ENCODE peak calls at places on chromosomes 1 and 21, in four cellular contexts. L is CD8-positive, alpha-beta T cell; R is GM23338; U is kidney. G is an unnamed sample. For H3K4me1, the result is how much of the 10 kb centered on the place peaks cover.

GRCh38 chr1:11787804-11788436 is 17.8 kb downstream of the MTHFR start:
- DNase-seq in U (no peak), R (peak), L (no peak), G (no peak)

GRCh38 chr1:67662884-67663283 is 22.1 kb upstream of the GADD45A start:
- DNase-seq in U (no peak), R (no peak), L (no peak), G (no peak)

GRCh38 chr1:7299329-7299799 is 471.7 kb upstream of the VAMP3 start:
- DNase-seq in R (peak), L (no peak), U (peak), G (peak)

GRCh38 chr1:81337226-81337625 is 463.5 kb upstream of the ADGRL2 start:
- DNase-seq in U (no peak), R (no peak), L (no peak), G (no peak)

GRCh38 chr1:234214129-234214910 is 158.9 kb upstream of the COA6 start:
- DNase-seq in L (no peak), R (peak), U (peak), G (no peak)

GRCh38 chr1:12475947-12476346 is 142.1 kb downstream of the DHRS3 start:
- DNase-seq in U (no peak), L (no peak), R (no peak), G (no peak)

GRCh38 chr1:84370831-84371394 is 27.4 kb upstream of the DNASE2B start:
- DNase-seq in L (no peak), U (no peak), R (no peak), G (no peak)

GRCh38 chr1:86227026-86227425 is 70.5 kb upstream of the COL24A1 start:
- DNase-seq in U (no peak), L (no peak), R (peak), G (peak)

GRCh38 chr1:44390277-44390676 is 14.8 kb upstream of the RNF220 start:
- DNase-seq in U (no peak), R (no peak), L (no peak), G (peak)

GRCh38 chr1:242468749-242469148 is 55.7 kb downstream of the PLD5 start:
- DNase-seq in R (no peak), L (no peak), U (no peak), G (no peak)

GRCh38 chr1:95072532-95073419 is at the start of gene ALG14:
- DNase-seq in L (peak), U (peak), R (peak), G (peak)

GRCh38 chr1:6125366-6125765 is 54.8 kb downstream of the CHD5 start:
- DNase-seq in R (no peak), L (no peak), U (peak), G (no peak)

GRCh38 chr1:209202826-209203439 is 380.6 kb upstream of the CAMK1G start:
- DNase-seq in U (no peak), L (no peak), R (peak), G (peak)

GRCh38 chr1:246506440-246506784 is 667 bp downstream of the SMYD3 start:
- DNase-seq in U (peak), L (no peak), R (no peak), G (no peak)

GRCh38 chr1:121516279-121516967 is 331.6 kb downstream of the SRGAP2C start:
- DNase-seq in L (peak), R (no peak), U (no peak), G (no peak)

GRCh38 chr1:109241841-109242301 is 7.5 kb upstream of the CELSR2 start:
- DNase-seq in L (no peak), R (no peak), U (no peak), G (no peak)

GRCh38 chr1:56506314-56506743 is 73.0 kb downstream of the PLPP3 start:
- DNase-seq in U (no peak), R (no peak), L (no peak), G (peak)

GRCh38 chr1:16617101-16617727 is 3.9 kb upstream of the NBPF1 start:
- DNase-seq in L (peak), R (peak), U (peak), G (no peak)

GRCh38 chr21:36613554-36613953 is 85.4 kb upstream of the SIM2 start:
- DNase-seq in R (no peak), L (no peak), U (no peak), G (no peak)

GRCh38 chr1:17579951-17580939 is 40.7 kb downstream of the ARHGEF10L start:
- DNase-seq in R (no peak), L (no peak), U (no peak), G (peak)

GRCh38 chr1:218425647-218426342 is 80.7 kb downstream of the TGFB2 start:
- DNase-seq in U (no peak), R (no peak), L (no peak), G (peak)

GRCh38 chr1:172556461-172556860 is 23.5 kb downstream of the SUCO start:
- DNase-seq in L (no peak), U (no peak), R (no peak), G (no peak)

GRCh38 chr1:71565267-71565666 is 484.4 kb upstream of the ZRANB2 start:
- DNase-seq in R (no peak), L (no peak), U (no peak), G (no peak)

GRCh38 chr1:87197156-87197555 is 131.5 kb upstream of the LMO4 start:
- DNase-seq in R (no peak), L (no peak), U (no peak), G (peak)

GRCh38 chr1:119285482-119285881 is 83.1 kb upstream of the HAO2 start:
- DNase-seq in L (no peak), U (no peak), R (no peak), G (peak)

GRCh38 chr1:160351629-160352028 is 8.4 kb downstream of the NCSTN start:
- DNase-seq in U (no peak), R (no peak), L (no peak), G (no peak)

GRCh38 chr1:176559474-176560390 is 96.8 kb downstream of the PAPPA2 start:
- DNase-seq in R (peak), L (no peak), U (peak), G (peak)

GRCh38 chr1:220420700-220421099 is 107.2 kb upstream of the MARK1 start:
- DNase-seq in L (no peak), R (no peak), U (no peak), G (no peak)

GRCh38 chr1:3790952-3791351 is 5.3 kb downstream of the LRRC47 start:
- DNase-seq in U (peak), L (no peak), R (no peak), G (no peak)

GRCh38 chr1:40014253-40014706 is 26.2 kb upstream of the CAP1 start:
- DNase-seq in L (no peak), R (no peak), U (no peak), G (no peak)

GRCh38 chr1:173330149-173330951 is 123.2 kb upstream of the TNFSF4 start:
- DNase-seq in U (no peak), R (no peak), L (no peak), G (peak)

GRCh38 chr1:15382601-15383518 is 26.8 kb upstream of the EFHD2 start:
- DNase-seq in L (no peak), R (no peak), U (no peak), G (no peak)

GRCh38 chr1:111620412-111620971 is 903 bp downstream of the RAP1A start:
- DNase-seq in U (no peak), L (no peak), R (peak), G (no peak)

GRCh38 chr1:244239261-244239770 is 188.2 kb downstream of the ZBTB18 start:
- DNase-seq in R (no peak), U (no peak), L (no peak), G (peak)

GRCh38 chr1:239025997-239026694 is 360.2 kb upstream of the CHRM3 start:
- DNase-seq in U (no peak), L (no peak), R (no peak), G (no peak)
- H3K4me1 ChIP-seq in U (under half), L (under half), R (under half), G (under half)

GRCh38 chr1:64516803-64517568 is 47.1 kb downstream of the CACHD1 start:
- DNase-seq in L (no peak), U (no peak), R (peak), G (no peak)

GRCh38 chr1:64516301-64516700 is 46.4 kb downstream of the CACHD1 start:
- DNase-seq in R (no peak), L (no peak), U (no peak), G (no peak)

GRCh38 chr1:64515427-64515826 is 45.5 kb downstream of the CACHD1 start:
- DNase-seq in R (no peak), U (no peak), L (no peak), G (no peak)

GRCh38 chr1:64518692-64519481 is 49.0 kb downstream of the CACHD1 start:
- DNase-seq in R (peak), U (no peak), L (no peak), G (no peak)

DNA sequence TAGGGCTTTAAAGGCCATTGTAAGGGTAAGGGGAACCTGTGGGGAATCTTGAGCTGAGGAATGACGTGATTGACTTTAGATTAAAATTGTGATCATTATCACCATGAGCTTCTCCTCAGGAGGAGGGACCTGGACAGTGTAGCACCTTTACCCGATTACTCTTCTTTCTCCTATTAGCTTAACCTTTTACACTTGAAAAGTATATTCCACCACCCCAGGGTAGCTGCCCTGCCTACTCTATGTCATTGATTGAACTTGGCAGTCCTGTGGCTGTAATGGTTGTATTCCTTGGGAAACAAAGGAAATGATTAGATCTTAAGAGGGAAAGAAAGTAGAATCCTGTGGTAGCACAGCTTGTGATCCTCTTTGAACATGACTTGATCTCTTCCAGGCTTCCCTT is 47.7 kb downstream of the CACHD1 start:
- DNase-seq in R (no peak), L (no peak), U (no peak), G (no peak)
- H3K4me1 ChIP-seq in R (half or more), L (under half), U (under half), G (under half)

DNA sequence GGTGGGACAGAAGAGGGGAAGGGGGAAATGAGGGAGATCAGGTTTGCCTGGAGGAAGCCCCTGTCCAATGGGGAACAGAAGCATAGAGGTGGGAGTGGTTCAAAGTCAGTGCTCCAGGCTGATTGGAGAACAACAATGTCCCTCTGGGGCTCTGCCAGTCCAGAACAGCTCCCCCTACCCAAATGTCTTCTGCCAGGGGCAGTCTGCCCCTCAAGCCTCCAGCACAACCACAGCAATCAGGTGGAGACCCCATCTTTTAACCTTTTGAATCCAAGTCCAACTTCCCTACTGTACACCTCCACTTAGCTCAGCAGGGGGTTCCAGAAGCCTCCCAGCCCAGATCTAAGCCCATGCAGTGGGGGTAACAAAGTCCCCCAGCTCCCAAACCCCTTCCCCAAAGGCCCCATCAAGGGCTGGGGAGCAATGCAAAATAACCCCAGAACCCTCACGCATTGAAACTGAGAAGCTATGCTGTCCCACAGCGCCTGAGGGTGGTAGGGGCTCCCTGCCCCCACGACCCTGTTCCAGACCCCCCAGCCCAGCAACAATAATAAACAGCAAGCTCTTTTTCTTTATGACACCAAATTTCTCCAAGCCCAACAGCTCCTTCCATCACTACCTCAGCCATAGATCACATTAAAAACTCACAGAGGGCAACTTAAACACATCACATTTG is 3.3 kb downstream of the AHDC1 start:
- DNase-seq in U (no peak), R (peak), L (no peak), G (peak)
- H3K4me1 ChIP-seq in U (under half), R (half or more), L (half or more), G (half or more)

GRCh38 chr1:32759997-32760623 is 57.0 kb downstream of the YARS1 start:
- DNase-seq in U (peak), L (no peak), R (peak), G (peak)

GRCh38 chr1:32758177-32758794 is 55.7 kb upstream of the SYNC start:
- DNase-seq in L (no peak), R (no peak), U (no peak), G (no peak)

GRCh38 chr1:32757213-32757895 is 54.8 kb upstream of the SYNC start:
- DNase-seq in U (no peak), L (no peak), R (no peak), G (peak)

GRCh38 chr1:32759521-32759980 is 57.0 kb upstream of the SYNC start:
- DNase-seq in U (peak), R (peak), L (no peak), G (no peak)

GRCh38 chr1:32758795-32759430 is 56.3 kb upstream of the SYNC start:
- DNase-seq in L (no peak), U (no peak), R (no peak), G (no peak)
- H3K4me1 ChIP-seq in L (under half), U (under half), R (half or more), G (half or more)

GRCh38 chr1:61426884-61427283 is 298.1 kb downstream of the TM2D1 start:
- DNase-seq in L (no peak), R (no peak), U (no peak), G (peak)

GRCh38 chr1:61427516-61427915 is 297.4 kb downstream of the TM2D1 start:
- DNase-seq in R (no peak), U (no peak), L (no peak), G (peak)

GRCh38 chr1:61423643-61424042 is 301.3 kb downstream of the TM2D1 start:
- DNase-seq in L (no peak), R (no peak), U (no peak), G (no peak)

GRCh38 chr1:61426254-61426653 is 298.7 kb downstream of the TM2D1 start:
- DNase-seq in R (no peak), L (no peak), U (no peak), G (peak)

DNA sequence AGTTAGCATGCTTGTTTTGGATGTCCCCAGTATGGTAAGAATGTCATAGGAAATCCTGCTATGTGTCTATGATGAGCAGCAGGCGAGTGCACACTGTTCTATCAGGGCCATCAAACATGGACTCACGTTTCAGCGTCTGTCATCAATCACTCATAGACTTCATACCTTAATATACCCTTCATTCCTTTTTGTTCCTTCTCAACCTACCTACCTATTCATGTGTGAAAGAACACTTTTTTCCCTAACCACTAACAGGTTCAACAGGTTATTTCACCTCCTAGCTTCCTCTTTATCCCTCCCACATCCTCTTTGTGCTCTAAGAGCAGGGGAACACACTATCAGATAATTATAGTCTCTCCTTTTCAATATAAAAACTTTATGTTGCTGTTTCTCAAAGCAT is 300.6 kb downstream of the TM2D1 start:
- DNase-seq in U (no peak), R (no peak), L (no peak), G (no peak)
- H3K4me1 ChIP-seq in U (under half), R (under half), L (under half), G (under half)

GRCh38 chr1:198629610-198630009 is 9.2 kb upstream of the PTPRC start:
- DNase-seq in U (no peak), L (no peak), R (no peak), G (no peak)

GRCh38 chr1:198630863-198631262 is 8.0 kb upstream of the PTPRC start:
- DNase-seq in L (no peak), R (no peak), U (no peak), G (no peak)

GRCh38 chr1:198624648-198624980 is 14.2 kb upstream of the PTPRC start:
- DNase-seq in R (no peak), U (no peak), L (no peak), G (no peak)

GRCh38 chr1:198628064-198628455 is 10.8 kb upstream of the PTPRC start:
- DNase-seq in R (no peak), U (no peak), L (no peak), G (no peak)

GRCh38 chr1:198627436-198628063 is 11.3 kb upstream of the PTPRC start:
- DNase-seq in U (no peak), L (no peak), R (no peak), G (no peak)
- H3K4me1 ChIP-seq in U (under half), L (half or more), R (under half), G (under half)

DNA sequence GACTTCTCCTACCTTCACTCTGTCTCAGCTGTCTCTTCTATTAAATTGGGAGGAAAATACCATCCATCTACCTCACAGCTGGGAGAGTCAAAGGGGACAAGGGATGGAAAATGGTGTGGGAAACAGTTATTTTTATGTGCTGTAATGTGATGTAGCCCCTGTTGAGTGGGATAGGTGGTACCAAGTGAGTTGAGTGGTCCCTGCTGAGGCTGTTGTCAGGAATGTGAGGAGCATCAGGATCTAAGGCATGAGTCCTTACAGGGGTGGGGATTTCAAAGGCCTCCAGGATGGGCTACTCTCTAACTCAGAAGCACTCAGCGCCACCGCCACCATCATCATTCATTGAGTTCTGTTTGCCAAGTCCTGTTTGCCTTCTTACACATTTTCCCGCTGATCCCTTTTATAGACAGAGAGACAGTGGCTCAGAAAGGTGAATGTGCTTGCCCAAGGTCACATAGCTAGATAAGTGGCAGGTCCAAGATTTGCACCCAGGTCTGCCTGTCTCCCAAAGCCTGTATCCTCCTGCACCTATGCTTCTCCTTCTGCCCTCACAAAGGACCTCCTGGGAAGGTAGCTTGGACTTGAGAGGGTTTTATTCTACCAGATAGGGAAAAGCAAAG is 4.6 kb upstream of the ID3 start:
- DNase-seq in U (no peak), L (no peak), R (no peak), G (no peak)
- H3K4me1 ChIP-seq in U (under half), L (under half), R (under half), G (half or more)

DNA sequence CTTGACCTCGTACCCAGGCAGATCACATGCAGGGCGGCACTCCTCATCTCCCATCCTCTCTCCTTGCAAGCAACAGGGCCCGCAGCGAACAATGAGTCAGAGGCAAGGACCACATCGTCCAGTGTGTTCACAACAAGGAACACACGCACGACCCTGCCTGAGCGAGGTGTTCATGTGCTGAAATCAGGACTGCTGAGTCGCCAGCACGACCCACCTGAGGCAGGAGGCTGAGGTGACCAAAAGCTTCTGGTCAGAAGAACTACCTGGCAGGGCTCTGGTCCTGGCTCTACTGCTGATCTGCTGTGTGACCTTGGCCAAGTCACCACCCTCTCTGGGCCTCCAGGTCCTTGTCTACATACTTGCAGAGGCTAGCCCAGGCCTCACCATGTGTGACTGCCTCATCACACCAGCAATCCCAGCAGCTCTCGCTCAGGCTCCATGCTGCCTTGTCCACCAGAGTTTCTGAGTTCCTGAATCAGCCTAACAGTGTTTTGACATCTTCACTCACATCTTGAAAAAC is 78.0 kb downstream of the SSBP3 start:
- DNase-seq in R (no peak), U (no peak), L (no peak), G (no peak)
- H3K4me1 ChIP-seq in R (half or more), U (under half), L (under half), G (half or more)

G was measured in SJCRH30.